ENCODE peak calls at places on chromosomes 6 and 20, in seven cellular contexts. Z is left colon; M is HCT116; K is lower lobe of right lung; R is naive thymus-derived CD4-positive, alpha-beta T cell; I is A549; T is upper lobe of right lung. O is an unnamed sample.

GRCh38 chr6:100185615-100186014 is 191.6 kb upstream of the MCHR2 start:
- ATAC-seq in T (no peak), R (no peak), M (no peak), I (no peak), K (no peak), Z (no peak), O (no peak)

GRCh38 chr20:17761612-17762011 is 61.8 kb downstream of the BANF2 start:
- ATAC-seq in I (peak; percentile 87), K (no peak), Z (no peak), R (no peak), M (peak; percentile 90), T (no peak), O (no peak)

GRCh38 chr6:154167163-154167562 is 128.1 kb downstream of the OPRM1 start:
- ATAC-seq in Z (no peak), K (peak; percentile 59), I (no peak), M (no peak), T (peak; percentile 70), R (no peak), O (no peak)

GRCh38 chr6:14082771-14083170 is 34.8 kb upstream of the CD83 start:
- ATAC-seq in R (no peak), K (no peak), Z (no peak), I (no peak), M (peak; percentile 40), T (no peak), O (no peak)

GRCh38 chr20:1805161-1805581 is 90.0 kb upstream of the SIRPA start:
- ATAC-seq in R (no peak), I (peak; percentile 2), M (no peak), K (no peak), Z (no peak), T (no peak), O (peak; percentile 2)

GRCh38 chr6:55276745-55277627 is 50.3 kb upstream of the GFRAL start:
- ATAC-seq in I (peak; percentile 61), R (no peak), T (peak; percentile 63), Z (peak; percentile 64), K (no peak), M (peak; percentile 75), O (no peak)

GRCh38 chr6:13680448-13680968 is 31.1 kb downstream of the RANBP9 start:
- ATAC-seq in I (no peak), Z (no peak), M (no peak), R (no peak), T (no peak), K (no peak), O (no peak)

GRCh38 chr6:10687582-10687981 is 6.8 kb downstream of the C6orf52 start:
- ATAC-seq in I (no peak), R (no peak), Z (no peak), T (no peak), K (no peak), M (no peak), O (no peak)

GRCh38 chr6:90249458-90249857 is 47.2 kb downstream of the BACH2 start:
- ATAC-seq in I (no peak), M (no peak), R (peak; percentile 83), T (no peak), K (no peak), Z (no peak), O (no peak)

GRCh38 chr6:158793432-158793831 is 25.7 kb downstream of the EZR start:
- ATAC-seq in K (peak; percentile 50), Z (peak; percentile 37), I (peak; percentile 75), R (peak; percentile 56), T (peak; percentile 67), M (peak; percentile 71), O (peak; percentile 63)

GRCh38 chr20:2799271-2799670 is 1.2 kb downstream of the CPXM1 start:
- ATAC-seq in M (peak; percentile 12), Z (no peak), K (no peak), T (no peak), I (peak; percentile 12), R (no peak), O (no peak)

GRCh38 chr20:59559024-59559817 is 45.1 kb upstream of the PHACTR3 start:
- ATAC-seq in Z (no peak), R (no peak), K (no peak), T (no peak), M (no peak), I (no peak), O (peak; percentile 20)

GRCh38 chr6:158270389-158271127 is 41.7 kb upstream of the TULP4 start:
- ATAC-seq in T (peak; percentile 26), R (no peak), K (no peak), I (no peak), M (no peak), Z (no peak), O (no peak)

GRCh38 chr6:40383348-40384115 is 203.6 kb downstream of the LRFN2 start:
- ATAC-seq in Z (no peak), K (no peak), T (no peak), I (no peak), R (no peak), M (no peak), O (peak; percentile 96)

GRCh38 chr6:116018976-116019375 is 41.7 kb downstream of the FRK start:
- ATAC-seq in K (no peak), T (no peak), R (no peak), Z (no peak), I (no peak), M (no peak), O (no peak)

GRCh38 chr6:113011389-113011788 is 664.3 kb downstream of the RFPL4B start:
- ATAC-seq in K (no peak), R (no peak), I (no peak), M (no peak), Z (no peak), T (no peak), O (no peak)

GRCh38 chr6:52000064-52000463 is 87.3 kb downstream of the PKHD1 start:
- ATAC-seq in R (no peak), I (no peak), Z (no peak), T (no peak), M (no peak), K (no peak), O (no peak)

GRCh38 chr6:132814716-132815570 is 574 bp downstream of the RPS12 start:
- ATAC-seq in R (peak; percentile 3), M (peak; percentile 12), T (peak; percentile 0), Z (peak; percentile 5), I (peak; percentile 17), K (peak; percentile 1), O (peak; percentile 14)

GRCh38 chr6:39347906-39348585 is 25.5 kb upstream of the KCNK16 start:
- ATAC-seq in I (peak; percentile 96), Z (peak; percentile 85), R (peak; percentile 75), T (peak; percentile 85), M (peak; percentile 92), K (peak; percentile 83), O (peak; percentile 82)